ENCODE peak calls at places on chromosomes 13 and 19, in ten cellular contexts. One of them, this sample, is unnamed.

GRCh38 chr19:42480335-42481095 is 37.8 kb upstream of the CXCL17 start:
- DNase-seq in stimulated activated CD4-positive, alpha-beta T cell treated with anti-CD3 and anti-CD28 coated beads, TNF-alpha, amount 100 ng/mL, for 1 hour: no peak
- DNase-seq in T-cell: no peak
- DNase-seq in heart right ventricle: no peak
- DNase-seq in psoas muscle: no peak
- DNase-seq in sciatic nerve: no peak
- DNase-seq in T-helper 17 cell: no peak
- DNase-seq in EL: peak
- DNase-seq in Kasumi-1: no peak
- DNase-seq in ascending aorta: no peak
- DNase-seq in this sample: no peak

GRCh38 chr19:39224910-39225309 is 19.9 kb downstream of the IFNL3 start:
- DNase-seq in stimulated activated CD4-positive, alpha-beta T cell treated with anti-CD3 and anti-CD28 coated beads, TNF-alpha, amount 100 ng/mL, for 1 hour: no peak
- DNase-seq in T-cell: no peak
- DNase-seq in heart right ventricle: no peak
- DNase-seq in psoas muscle: no peak
- DNase-seq in sciatic nerve: no peak
- DNase-seq in T-helper 17 cell: no peak
- DNase-seq in EL: no peak
- DNase-seq in Kasumi-1: no peak
- DNase-seq in ascending aorta: no peak
- DNase-seq in this sample: no peak

GRCh38 chr13:28423010-28423409 is 71.9 kb downstream of the FLT1 start:
- DNase-seq in stimulated activated CD4-positive, alpha-beta T cell treated with anti-CD3 and anti-CD28 coated beads, TNF-alpha, amount 100 ng/mL, for 1 hour: no peak
- DNase-seq in T-cell: peak
- DNase-seq in heart right ventricle: peak
- DNase-seq in psoas muscle: peak
- DNase-seq in sciatic nerve: peak
- DNase-seq in T-helper 17 cell: no peak
- DNase-seq in EL: no peak
- DNase-seq in Kasumi-1: peak
- DNase-seq in ascending aorta: peak
- DNase-seq in this sample: peak

GRCh38 chr13:94115054-94115453 is 364.4 kb downstream of the DCT start:
- DNase-seq in stimulated activated CD4-positive, alpha-beta T cell treated with anti-CD3 and anti-CD28 coated beads, TNF-alpha, amount 100 ng/mL, for 1 hour: no peak
- DNase-seq in T-cell: peak
- DNase-seq in heart right ventricle: no peak
- DNase-seq in psoas muscle: no peak
- DNase-seq in sciatic nerve: no peak
- DNase-seq in T-helper 17 cell: no peak
- DNase-seq in EL: no peak
- DNase-seq in Kasumi-1: no peak
- DNase-seq in ascending aorta: no peak
- DNase-seq in this sample: no peak

GRCh38 chr19:29529646-29530548 is 4.1 kb downstream of the VSTM2B start:
- DNase-seq in stimulated activated CD4-positive, alpha-beta T cell treated with anti-CD3 and anti-CD28 coated beads, TNF-alpha, amount 100 ng/mL, for 1 hour: no peak
- DNase-seq in T-cell: no peak
- DNase-seq in heart right ventricle: no peak
- DNase-seq in psoas muscle: no peak
- DNase-seq in sciatic nerve: no peak
- DNase-seq in T-helper 17 cell: no peak
- DNase-seq in EL: no peak
- DNase-seq in Kasumi-1: no peak
- DNase-seq in ascending aorta: no peak
- DNase-seq in this sample: no peak

GRCh38 chr13:107867701-107868661 is 347.4 kb downstream of the LIG4 start:
- DNase-seq in stimulated activated CD4-positive, alpha-beta T cell treated with anti-CD3 and anti-CD28 coated beads, TNF-alpha, amount 100 ng/mL, for 1 hour: no peak
- DNase-seq in T-cell: no peak
- DNase-seq in heart right ventricle: peak
- DNase-seq in psoas muscle: no peak
- DNase-seq in sciatic nerve: no peak
- DNase-seq in T-helper 17 cell: no peak
- DNase-seq in EL: no peak
- DNase-seq in Kasumi-1: no peak
- DNase-seq in ascending aorta: no peak
- DNase-seq in this sample: peak

GRCh38 chr19:12346896-12347295 is 13.5 kb upstream of the ZNF563 start:
- DNase-seq in stimulated activated CD4-positive, alpha-beta T cell treated with anti-CD3 and anti-CD28 coated beads, TNF-alpha, amount 100 ng/mL, for 1 hour: no peak
- DNase-seq in T-cell: peak
- DNase-seq in heart right ventricle: no peak
- DNase-seq in psoas muscle: no peak
- DNase-seq in sciatic nerve: no peak
- DNase-seq in T-helper 17 cell: no peak
- DNase-seq in EL: no peak
- DNase-seq in Kasumi-1: peak
- DNase-seq in ascending aorta: no peak
- DNase-seq in this sample: no peak

GRCh38 chr13:50437252-50437651 is 406.2 kb downstream of the DLEU7 start:
- DNase-seq in stimulated activated CD4-positive, alpha-beta T cell treated with anti-CD3 and anti-CD28 coated beads, TNF-alpha, amount 100 ng/mL, for 1 hour: no peak
- DNase-seq in T-cell: no peak
- DNase-seq in heart right ventricle: no peak
- DNase-seq in psoas muscle: no peak
- DNase-seq in sciatic nerve: no peak
- DNase-seq in T-helper 17 cell: no peak
- DNase-seq in EL: peak
- DNase-seq in Kasumi-1: no peak
- DNase-seq in ascending aorta: no peak
- DNase-seq in this sample: no peak

GRCh38 chr13:44298314-44298713 is 75.3 kb upstream of the SERP2 start:
- DNase-seq in stimulated activated CD4-positive, alpha-beta T cell treated with anti-CD3 and anti-CD28 coated beads, TNF-alpha, amount 100 ng/mL, for 1 hour: no peak
- DNase-seq in T-cell: no peak
- DNase-seq in heart right ventricle: no peak
- DNase-seq in psoas muscle: no peak
- DNase-seq in sciatic nerve: no peak
- DNase-seq in T-helper 17 cell: no peak
- DNase-seq in EL: peak
- DNase-seq in Kasumi-1: no peak
- DNase-seq in ascending aorta: no peak
- DNase-seq in this sample: no peak

GRCh38 chr19:58466089-58466759 is 656 bp upstream of the ZNF324 start:
- DNase-seq in stimulated activated CD4-positive, alpha-beta T cell treated with anti-CD3 and anti-CD28 coated beads, TNF-alpha, amount 100 ng/mL, for 1 hour: no peak
- DNase-seq in T-cell: no peak
- DNase-seq in heart right ventricle: no peak
- DNase-seq in psoas muscle: no peak
- DNase-seq in sciatic nerve: no peak
- DNase-seq in T-helper 17 cell: no peak
- DNase-seq in EL: no peak
- DNase-seq in Kasumi-1: no peak
- DNase-seq in ascending aorta: no peak
- DNase-seq in this sample: no peak

GRCh38 chr13:23288995-23289394 is 108.2 kb downstream of the SGCG start:
- DNase-seq in stimulated activated CD4-positive, alpha-beta T cell treated with anti-CD3 and anti-CD28 coated beads, TNF-alpha, amount 100 ng/mL, for 1 hour: no peak
- DNase-seq in T-cell: no peak
- DNase-seq in heart right ventricle: no peak
- DNase-seq in psoas muscle: no peak
- DNase-seq in sciatic nerve: no peak
- DNase-seq in T-helper 17 cell: no peak
- DNase-seq in EL: no peak
- DNase-seq in Kasumi-1: no peak
- DNase-seq in ascending aorta: no peak
- DNase-seq in this sample: no peak

GRCh38 chr13:96112936-96113335 is 23.0 kb downstream of the HS6ST3 start:
- DNase-seq in stimulated activated CD4-positive, alpha-beta T cell treated with anti-CD3 and anti-CD28 coated beads, TNF-alpha, amount 100 ng/mL, for 1 hour: no peak
- DNase-seq in T-cell: no peak
- DNase-seq in heart right ventricle: no peak
- DNase-seq in psoas muscle: no peak
- DNase-seq in sciatic nerve: no peak
- DNase-seq in T-helper 17 cell: no peak
- DNase-seq in EL: no peak
- DNase-seq in Kasumi-1: no peak
- DNase-seq in ascending aorta: no peak
- DNase-seq in this sample: no peak

GRCh38 chr19:6020972-6021805 is 43.2 kb upstream of the RANBP3 start:
- DNase-seq in stimulated activated CD4-positive, alpha-beta T cell treated with anti-CD3 and anti-CD28 coated beads, TNF-alpha, amount 100 ng/mL, for 1 hour: no peak
- DNase-seq in T-cell: no peak
- DNase-seq in heart right ventricle: no peak
- DNase-seq in psoas muscle: no peak
- DNase-seq in sciatic nerve: no peak
- DNase-seq in T-helper 17 cell: no peak
- DNase-seq in EL: no peak
- DNase-seq in Kasumi-1: no peak
- DNase-seq in ascending aorta: no peak
- DNase-seq in this sample: no peak

GRCh38 chr13:63693696-63694095 is 2278.0 kb upstream of the PCDH20 start:
- DNase-seq in stimulated activated CD4-positive, alpha-beta T cell treated with anti-CD3 and anti-CD28 coated beads, TNF-alpha, amount 100 ng/mL, for 1 hour: no peak
- DNase-seq in T-cell: no peak
- DNase-seq in heart right ventricle: no peak
- DNase-seq in psoas muscle: no peak
- DNase-seq in sciatic nerve: no peak
- DNase-seq in T-helper 17 cell: no peak
- DNase-seq in EL: no peak
- DNase-seq in Kasumi-1: no peak
- DNase-seq in ascending aorta: no peak
- DNase-seq in this sample: no peak

GRCh38 chr19:40467007-40467565 is 285 bp downstream of the SPTBN4 start:
- DNase-seq in stimulated activated CD4-positive, alpha-beta T cell treated with anti-CD3 and anti-CD28 coated beads, TNF-alpha, amount 100 ng/mL, for 1 hour: no peak
- DNase-seq in T-cell: no peak
- DNase-seq in heart right ventricle: peak
- DNase-seq in psoas muscle: no peak
- DNase-seq in sciatic nerve: peak
- DNase-seq in T-helper 17 cell: no peak
- DNase-seq in EL: no peak
- DNase-seq in Kasumi-1: no peak
- DNase-seq in ascending aorta: no peak
- DNase-seq in this sample: no peak

GRCh38 chr19:58568731-58569130 is 4.4 kb downstream of the MZF1 start:
- DNase-seq in stimulated activated CD4-positive, alpha-beta T cell treated with anti-CD3 and anti-CD28 coated beads, TNF-alpha, amount 100 ng/mL, for 1 hour: no peak
- DNase-seq in T-cell: no peak
- DNase-seq in heart right ventricle: no peak
- DNase-seq in psoas muscle: peak
- DNase-seq in sciatic nerve: peak
- DNase-seq in T-helper 17 cell: no peak
- DNase-seq in EL: no peak
- DNase-seq in Kasumi-1: no peak
- DNase-seq in ascending aorta: no peak
- DNase-seq in this sample: no peak

GRCh38 chr19:19602136-19602712 is 16.3 kb downstream of the PBX4 start:
- DNase-seq in stimulated activated CD4-positive, alpha-beta T cell treated with anti-CD3 and anti-CD28 coated beads, TNF-alpha, amount 100 ng/mL, for 1 hour: no peak
- DNase-seq in T-cell: peak
- DNase-seq in heart right ventricle: no peak
- DNase-seq in psoas muscle: no peak
- DNase-seq in sciatic nerve: no peak
- DNase-seq in T-helper 17 cell: no peak
- DNase-seq in EL: no peak
- DNase-seq in Kasumi-1: no peak
- DNase-seq in ascending aorta: no peak
- DNase-seq in this sample: no peak

GRCh38 chr13:74204606-74205312 is 70.6 kb upstream of the KLF12 start:
- DNase-seq in stimulated activated CD4-positive, alpha-beta T cell treated with anti-CD3 and anti-CD28 coated beads, TNF-alpha, amount 100 ng/mL, for 1 hour: no peak
- DNase-seq in T-cell: no peak
- DNase-seq in heart right ventricle: no peak
- DNase-seq in psoas muscle: no peak
- DNase-seq in sciatic nerve: no peak
- DNase-seq in T-helper 17 cell: no peak
- DNase-seq in EL: peak
- DNase-seq in Kasumi-1: no peak
- DNase-seq in ascending aorta: no peak
- DNase-seq in this sample: no peak

GRCh38 chr19:9456018-9456689 is 20.8 kb upstream of the ZNF266 start:
- DNase-seq in stimulated activated CD4-positive, alpha-beta T cell treated with anti-CD3 and anti-CD28 coated beads, TNF-alpha, amount 100 ng/mL, for 1 hour: no peak
- DNase-seq in T-cell: no peak
- DNase-seq in heart right ventricle: no peak
- DNase-seq in psoas muscle: no peak
- DNase-seq in sciatic nerve: no peak
- DNase-seq in T-helper 17 cell: no peak
- DNase-seq in EL: no peak
- DNase-seq in Kasumi-1: no peak
- DNase-seq in ascending aorta: no peak
- DNase-seq in this sample: no peak

This sample was measured in substantia nigra.